ENCODE peak calls at places on chromosomes 2 and 18, in six cellular contexts. One of them, this sample, is unnamed.

GRCh38 chr2:11279398-11279797 is 65.0 kb downstream of the ROCK2 start:
- DNase-seq in GM23248: no peak
- DNase-seq in NT2/D1: no peak
- DNase-seq in kidney: no peak
- DNase-seq in IMR-90: no peak
- DNase-seq in endothelial cell of umbilical vein: no peak
- DNase-seq in this sample: no peak

GRCh38 chr2:159128191-159128590 is 158.3 kb downstream of the WDSUB1 start:
- DNase-seq in GM23248: no peak
- DNase-seq in NT2/D1: no peak
- DNase-seq in kidney: no peak
- DNase-seq in IMR-90: no peak
- DNase-seq in endothelial cell of umbilical vein: no peak
- DNase-seq in this sample: no peak

GRCh38 chr2:184599875-184600227 is 1.5 kb downstream of the ZNF804A start:
- DNase-seq in GM23248: peak; percentile 47
- DNase-seq in NT2/D1: no peak
- DNase-seq in kidney: no peak
- DNase-seq in IMR-90: peak; percentile 20
- DNase-seq in endothelial cell of umbilical vein: peak; percentile 34
- DNase-seq in this sample: no peak

GRCh38 chr18:27713037-27713726 is 463.7 kb downstream of the CDH2 start:
- DNase-seq in GM23248: peak; percentile 3
- DNase-seq in NT2/D1: peak; percentile 11
- DNase-seq in kidney: no peak
- DNase-seq in IMR-90: no peak
- DNase-seq in endothelial cell of umbilical vein: no peak
- DNase-seq in this sample: no peak

GRCh38 chr2:10042301-10043161 is 819 bp upstream of the KLF11 start:
- DNase-seq in GM23248: peak; percentile 89
- DNase-seq in NT2/D1: no peak
- DNase-seq in kidney: peak; percentile 96
- DNase-seq in IMR-90: peak; percentile 47
- DNase-seq in endothelial cell of umbilical vein: peak; percentile 82
- DNase-seq in this sample: peak; percentile 80

GRCh38 chr2:207897541-207898353 is 127.6 kb downstream of the PLEKHM3 start:
- DNase-seq in GM23248: no peak
- DNase-seq in NT2/D1: no peak
- DNase-seq in kidney: no peak
- DNase-seq in IMR-90: no peak
- DNase-seq in endothelial cell of umbilical vein: peak; percentile 84
- DNase-seq in this sample: peak; percentile 30

GRCh38 chr2:8089596-8089995 is 592.3 kb upstream of the ID2 start:
- DNase-seq in GM23248: peak; percentile 55
- DNase-seq in NT2/D1: no peak
- DNase-seq in kidney: no peak
- DNase-seq in IMR-90: peak; percentile 90
- DNase-seq in endothelial cell of umbilical vein: no peak
- DNase-seq in this sample: no peak

GRCh38 chr18:12879840-12880531 is 4.1 kb downstream of the PTPN2 start:
- DNase-seq in GM23248: no peak
- DNase-seq in NT2/D1: no peak
- DNase-seq in kidney: no peak
- DNase-seq in IMR-90: no peak
- DNase-seq in endothelial cell of umbilical vein: no peak
- DNase-seq in this sample: no peak

GRCh38 chr2:18584608-18584954 is 4.8 kb downstream of the NT5C1B start:
- DNase-seq in GM23248: no peak
- DNase-seq in NT2/D1: no peak
- DNase-seq in kidney: peak; percentile 70
- DNase-seq in IMR-90: no peak
- DNase-seq in endothelial cell of umbilical vein: no peak
- DNase-seq in this sample: no peak

GRCh38 chr2:232260075-232260474 is 118.5 kb upstream of the ALPP start:
- DNase-seq in GM23248: peak; percentile 91
- DNase-seq in NT2/D1: no peak
- DNase-seq in kidney: no peak
- DNase-seq in IMR-90: peak; percentile 93
- DNase-seq in endothelial cell of umbilical vein: peak; percentile 84
- DNase-seq in this sample: no peak

GRCh38 chr18:9048808-9049494 is 53.5 kb upstream of the NDUFV2 start:
- DNase-seq in GM23248: peak; percentile 84
- DNase-seq in NT2/D1: no peak
- DNase-seq in kidney: no peak
- DNase-seq in IMR-90: peak; percentile 44
- DNase-seq in endothelial cell of umbilical vein: no peak
- DNase-seq in this sample: no peak
- H3K9me3 ChIP-seq in GM23248: no peaks in the 10 kb centered on the region
- H3K9me3 ChIP-seq in NT2/D1: peaks cover 47% of the 10 kb centered on the region
- H3K9me3 ChIP-seq in kidney: peaks cover 6% of the 10 kb centered on the region
- H3K9me3 ChIP-seq in IMR-90: peaks cover 3% of the 10 kb centered on the region
- H3K9me3 ChIP-seq in endothelial cell of umbilical vein: no peaks in the 10 kb centered on the region
- H3K9me3 ChIP-seq in this sample: no peaks in the 10 kb centered on the region

GRCh38 chr2:49174755-49175154 is 20.4 kb upstream of the FSHR start:
- DNase-seq in GM23248: no peak
- DNase-seq in NT2/D1: no peak
- DNase-seq in kidney: no peak
- DNase-seq in IMR-90: no peak
- DNase-seq in endothelial cell of umbilical vein: no peak
- DNase-seq in this sample: no peak

GRCh38 chr2:49177194-49177593 is 22.9 kb upstream of the FSHR start:
- DNase-seq in GM23248: no peak
- DNase-seq in NT2/D1: no peak
- DNase-seq in kidney: no peak
- DNase-seq in IMR-90: no peak
- DNase-seq in endothelial cell of umbilical vein: no peak
- DNase-seq in this sample: no peak

GRCh38 chr2:49175831-49176230 is 21.5 kb upstream of the FSHR start:
- DNase-seq in GM23248: no peak
- DNase-seq in NT2/D1: no peak
- DNase-seq in kidney: no peak
- DNase-seq in IMR-90: no peak
- DNase-seq in endothelial cell of umbilical vein: no peak
- DNase-seq in this sample: no peak

DNA sequence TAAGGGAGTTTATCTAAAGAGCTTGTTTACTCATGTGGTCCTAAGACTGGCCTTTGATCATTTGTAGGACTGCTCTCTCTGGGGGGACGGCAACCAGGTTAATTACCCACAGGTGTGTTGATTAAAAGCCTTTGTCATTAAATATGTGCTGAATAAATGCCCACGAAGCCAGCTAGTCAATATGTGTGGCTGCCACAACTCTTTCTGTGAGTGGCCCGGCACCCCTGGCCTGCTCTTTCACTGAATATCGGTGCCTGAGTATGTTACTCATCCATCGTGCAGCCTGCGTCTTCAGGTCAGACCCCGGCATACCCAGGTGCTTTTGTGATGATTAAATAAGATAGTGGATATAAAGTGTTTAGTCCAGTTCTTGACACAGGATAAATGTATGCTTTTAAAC is 24.3 kb upstream of the FSHR start:
- DNase-seq in GM23248: no peak
- DNase-seq in NT2/D1: no peak
- DNase-seq in kidney: no peak
- DNase-seq in IMR-90: no peak
- DNase-seq in endothelial cell of umbilical vein: no peak
- DNase-seq in this sample: no peak
- H3K9ac ChIP-seq in GM23248: no peak overlapping the region
- H3K9ac ChIP-seq in NT2/D1: no peak overlapping the region
- H3K9ac ChIP-seq in kidney: no peak overlapping the region
- H3K9ac ChIP-seq in IMR-90: no peak overlapping the region
- H3K9ac ChIP-seq in endothelial cell of umbilical vein: no peak overlapping the region
- H3K9ac ChIP-seq in this sample: no peak overlapping the region

DNA sequence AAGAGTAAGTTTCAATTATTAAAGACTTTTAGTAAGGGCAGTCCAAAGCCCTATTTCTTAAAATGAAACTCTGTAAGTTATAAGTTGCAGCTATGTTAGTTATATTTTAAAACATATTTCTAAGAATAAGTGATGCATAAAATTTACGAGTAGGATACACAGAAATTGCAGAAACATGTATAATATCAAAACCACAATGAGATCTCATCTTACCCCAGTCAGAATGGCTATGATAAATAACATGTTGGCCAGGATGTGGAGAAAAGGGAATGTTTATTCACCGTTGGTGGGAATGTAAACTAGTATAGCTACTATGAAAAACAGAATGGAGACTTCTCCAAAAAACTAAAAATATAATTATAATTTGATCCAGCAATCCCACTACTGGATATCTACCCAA is 201.2 kb downstream of the CBLN2 start:
- DNase-seq in GM23248: no peak
- DNase-seq in NT2/D1: no peak
- DNase-seq in kidney: no peak
- DNase-seq in IMR-90: no peak
- DNase-seq in endothelial cell of umbilical vein: no peak
- DNase-seq in this sample: no peak
- H3K9me3 ChIP-seq in GM23248: no peaks in the 10 kb centered on the region
- H3K9me3 ChIP-seq in NT2/D1: no peaks in the 10 kb centered on the region
- H3K9me3 ChIP-seq in kidney: no peaks in the 10 kb centered on the region
- H3K9me3 ChIP-seq in IMR-90: peaks cover 2% of the 10 kb centered on the region
- H3K9me3 ChIP-seq in endothelial cell of umbilical vein: no peaks in the 10 kb centered on the region
- H3K9me3 ChIP-seq in this sample: no peaks in the 10 kb centered on the region

DNA sequence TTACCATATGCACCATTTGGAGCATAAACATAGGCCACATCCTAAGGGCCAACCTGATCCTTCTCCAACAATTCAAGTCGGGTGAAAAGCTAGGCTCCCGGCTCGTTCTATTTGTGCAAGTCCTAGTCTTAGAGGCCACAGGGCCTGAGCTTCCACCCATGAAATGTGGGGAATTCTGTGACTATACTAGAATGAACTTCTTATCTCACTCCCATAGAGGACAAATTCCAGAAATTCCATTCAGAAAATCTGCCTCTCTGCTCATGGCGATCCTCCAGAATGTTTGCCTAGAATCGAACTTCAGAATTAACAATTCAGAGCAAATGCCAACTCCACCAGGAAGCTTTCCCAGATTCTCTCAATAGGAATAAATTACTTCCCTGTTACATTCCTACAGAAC is 187.9 kb downstream of the BCL11A start:
- DNase-seq in GM23248: no peak
- DNase-seq in NT2/D1: no peak
- DNase-seq in kidney: no peak
- DNase-seq in IMR-90: no peak
- DNase-seq in endothelial cell of umbilical vein: no peak
- DNase-seq in this sample: no peak
- H3K9ac ChIP-seq in GM23248: no peak overlapping the region
- H3K9ac ChIP-seq in NT2/D1: no peak overlapping the region
- H3K9ac ChIP-seq in kidney: no peak overlapping the region
- H3K9ac ChIP-seq in IMR-90: no peak overlapping the region
- H3K9ac ChIP-seq in endothelial cell of umbilical vein: no peak overlapping the region
- H3K9ac ChIP-seq in this sample: no peak overlapping the region